ENCODE peak calls at places on chromosomes 12 and 14, in ten cellular contexts. C is NCI-H2081, P is substantia nigra, R is NCI-H226, H is nephron progenitor cell, X is natural killer cell, S is adipocyte, D is AG08396, A is GF-D8, T is EL. N is an unnamed sample.

GRCh38 chr12:99063182-99063581 is 418.1 kb downstream of the APAF1 start:
- DNase-seq in C (no peak), P (no peak), R (no peak), H (no peak), X (no peak), S (no peak), D (no peak), A (no peak), T (no peak), N (no peak)

GRCh38 chr14:23694085-23694975 is 58.2 kb downstream of the DHRS2 start:
- DNase-seq in C (no peak), P (no peak), R (peak), H (peak), X (no peak), S (peak), D (no peak), A (peak), T (peak), N (no peak)

GRCh38 chr12:66555113-66555512 is 123.8 kb downstream of the GRIP1 start:
- DNase-seq in C (no peak), P (no peak), R (peak), H (no peak), X (no peak), S (no peak), D (no peak), A (no peak), T (peak), N (no peak)

GRCh38 chr14:35866595-35867279 is 40.6 kb downstream of the BRMS1L start:
- DNase-seq in C (no peak), P (no peak), R (no peak), H (no peak), X (no peak), S (no peak), D (no peak), A (no peak), T (no peak), N (no peak)

GRCh38 chr12:115774148-115774905 is 503.2 kb downstream of the MED13L start:
- DNase-seq in C (no peak), P (no peak), R (no peak), H (no peak), X (no peak), S (no peak), D (no peak), A (no peak), T (no peak), N (no peak)

GRCh38 chr12:32435921-32436710 is 36.8 kb downstream of the FGD4 start:
- DNase-seq in C (no peak), P (no peak), R (no peak), H (no peak), X (no peak), S (peak), D (peak), A (no peak), T (no peak), N (no peak)

GRCh38 chr12:53045646-53046045 is 4.2 kb upstream of the TNS2 start:
- DNase-seq in C (no peak), P (no peak), R (no peak), H (no peak), X (no peak), S (peak), D (peak), A (no peak), T (no peak), N (no peak)

GRCh38 chr12:57618966-57619433 is 7.8 kb downstream of the ARHGEF25 start:
- DNase-seq in C (no peak), P (no peak), R (no peak), H (no peak), X (no peak), S (no peak), D (no peak), A (no peak), T (no peak), N (no peak)

GRCh38 chr12:111195316-111195715 is 173.6 kb downstream of the PHETA1 start:
- DNase-seq in C (no peak), P (no peak), R (no peak), H (no peak), X (no peak), S (no peak), D (no peak), A (no peak), T (no peak), N (no peak)

GRCh38 chr12:69719336-69720316 is 19.0 kb upstream of the RAB3IP start:
- DNase-seq in C (peak), P (no peak), R (no peak), H (no peak), X (no peak), S (no peak), D (no peak), A (no peak), T (peak), N (no peak)

N was measured in CD8-positive, alpha-beta memory T cell.